ENCODE peak calls at places on chromosome 19, in six cellular contexts. W, I, Y, D, Q and X are unnamed samples.

GRCh38 chr19:18141031-18141430 is 11.9 kb upstream of the PIK3R2 start:
- DNase-seq in W (no peak), I (no peak), Y (no peak), D (no peak), Q (no peak), X (no peak)

GRCh38 chr19:38389101-38389925 is 816 bp downstream of the SPRED3 start:
- DNase-seq in W (peak), I (peak), Y (peak), D (no peak), Q (no peak), X (no peak)

GRCh38 chr19:12015015-12015752 is 20.3 kb downstream of the ZNF433 start:
- DNase-seq in W (no peak), I (no peak), Y (no peak), D (no peak), Q (no peak), X (no peak)

GRCh38 chr19:13597625-13598024 is 91.3 kb upstream of the CACNA1A start:
- DNase-seq in W (peak), I (peak), Y (peak), D (peak), Q (no peak), X (peak)

GRCh38 chr19:18386543-18387251 is 739 bp downstream of the GDF15 start:
- DNase-seq in W (peak), I (no peak), Y (peak), D (no peak), Q (no peak), X (no peak)

GRCh38 chr19:35404879-35405622 is 34.2 kb downstream of the GPR42 start:
- DNase-seq in W (peak), I (no peak), Y (peak), D (peak), Q (no peak), X (peak)

GRCh38 chr19:45506991-45507863 is at the start of gene VASP:
- DNase-seq in W (peak), I (peak), Y (peak), D (peak), Q (no peak), X (peak)

GRCh38 chr19:54189020-54189667 is at the start of gene MBOAT7:
- DNase-seq in W (no peak), I (no peak), Y (no peak), D (no peak), Q (no peak), X (no peak)

GRCh38 chr19:8305798-8306197 is 2.4 kb downstream of the CD320 start:
- DNase-seq in W (no peak), I (peak), Y (no peak), D (peak), Q (no peak), X (no peak)

GRCh38 chr19:28686741-28687140 is 526.2 kb downstream of the UQCRFS1 start:
- DNase-seq in W (no peak), I (no peak), Y (no peak), D (no peak), Q (no peak), X (no peak)

GRCh38 chr19:23263870-23264590 is 13.8 kb upstream of the ZNF724 start:
- DNase-seq in W (no peak), I (no peak), Y (no peak), D (no peak), Q (no peak), X (no peak)

GRCh38 chr19:33297401-33298145 is 4.8 kb downstream of the CEBPA start:
- DNase-seq in W (no peak), I (no peak), Y (no peak), D (no peak), Q (no peak), X (no peak)

GRCh38 chr19:33052352-33052972 is 12.2 kb downstream of the RHPN2 start:
- DNase-seq in W (peak), I (no peak), Y (peak), D (peak), Q (peak), X (no peak)

GRCh38 chr19:50626796-50627195 is 12.9 kb downstream of the SYT3 start:
- DNase-seq in W (no peak), I (no peak), Y (peak), D (no peak), Q (no peak), X (no peak)

GRCh38 chr19:30065680-30066606 is 123.9 kb downstream of the URI1 start:
- DNase-seq in W (no peak), I (no peak), Y (no peak), D (no peak), Q (no peak), X (no peak)

GRCh38 chr19:58572026-58572817 is 913 bp downstream of the MZF1 start:
- DNase-seq in W (no peak), I (no peak), Y (no peak), D (no peak), Q (no peak), X (no peak)

GRCh38 chr19:7294571-7295212 is 478 bp upstream of the INSR start:
- DNase-seq in W (peak), I (peak), Y (peak), D (peak), Q (no peak), X (no peak)

GRCh38 chr19:6828306-6828697 is 55.8 kb downstream of the VAV1 start:
- DNase-seq in W (no peak), I (no peak), Y (no peak), D (no peak), Q (peak), X (no peak)

GRCh38 chr19:18514800-18515682 is 6.8 kb downstream of the ELL start:
- DNase-seq in W (no peak), I (no peak), Y (peak), D (peak), Q (peak), X (no peak)

GRCh38 chr19:11052391-11052790 is 36.9 kb upstream of the LDLR start:
- DNase-seq in W (no peak), I (no peak), Y (no peak), D (no peak), Q (no peak), X (no peak)

GRCh38 chr19:9811139-9811538 is 7.7 kb downstream of the FBXL12 start:
- DNase-seq in W (no peak), I (no peak), Y (no peak), D (no peak), Q (no peak), X (no peak)

GRCh38 chr19:13060233-13060963 is 42.3 kb downstream of the LYL1 start:
- DNase-seq in W (peak), I (peak), Y (no peak), D (peak), Q (no peak), X (no peak)

GRCh38 chr19:39139305-39140194 is 14.0 kb downstream of the PAK4 start:
- DNase-seq in W (no peak), I (peak), Y (no peak), D (peak), Q (no peak), X (no peak)

GRCh38 chr19:58395979-58396627 is 647 bp downstream of the RNF225 start:
- DNase-seq in W (no peak), I (no peak), Y (no peak), D (no peak), Q (no peak), X (no peak)

GRCh38 chr19:56720281-56720680 is 48.7 kb upstream of the ZNF835 start:
- DNase-seq in W (no peak), I (peak), Y (no peak), D (peak), Q (no peak), X (no peak)

GRCh38 chr19:30146346-30146745 is 204.3 kb downstream of the URI1 start:
- DNase-seq in W (no peak), I (no peak), Y (no peak), D (no peak), Q (no peak), X (no peak)

GRCh38 chr19:47161876-47162489 is 31.3 kb downstream of the SAE1 start:
- DNase-seq in W (peak), I (no peak), Y (peak), D (no peak), Q (no peak), X (no peak)
- H3K4me3 ChIP-seq in W (no peak), I (no peak), Y (no peak), D (no peak), Q (no peak), X (no peak)

GRCh38 chr19:49324801-49325491 is at the start of gene SLC6A16:
- DNase-seq in W (no peak), I (no peak), Y (no peak), D (no peak), Q (no peak), X (no peak)

GRCh38 chr19:49326165-49326704 is 1.2 kb upstream of the SLC6A16 start:
- DNase-seq in W (no peak), I (no peak), Y (no peak), D (no peak), Q (no peak), X (no peak)

GRCh38 chr19:49327878-49328544 is 3.0 kb upstream of the SLC6A16 start:
- DNase-seq in W (peak), I (no peak), Y (peak), D (no peak), Q (no peak), X (peak)

GRCh38 chr19:49331616-49332055 is 3.6 kb upstream of the CD37 start:
- DNase-seq in W (peak), I (peak), Y (peak), D (peak), Q (peak), X (peak)

GRCh38 chr19:49328741-49329140 is 3.8 kb upstream of the SLC6A16 start:
- DNase-seq in W (no peak), I (no peak), Y (no peak), D (no peak), Q (no peak), X (no peak)
- H3K4me3 ChIP-seq in W (no peak), I (no peak), Y (no peak), D (no peak), Q (no peak), X (peak)

DNA sequence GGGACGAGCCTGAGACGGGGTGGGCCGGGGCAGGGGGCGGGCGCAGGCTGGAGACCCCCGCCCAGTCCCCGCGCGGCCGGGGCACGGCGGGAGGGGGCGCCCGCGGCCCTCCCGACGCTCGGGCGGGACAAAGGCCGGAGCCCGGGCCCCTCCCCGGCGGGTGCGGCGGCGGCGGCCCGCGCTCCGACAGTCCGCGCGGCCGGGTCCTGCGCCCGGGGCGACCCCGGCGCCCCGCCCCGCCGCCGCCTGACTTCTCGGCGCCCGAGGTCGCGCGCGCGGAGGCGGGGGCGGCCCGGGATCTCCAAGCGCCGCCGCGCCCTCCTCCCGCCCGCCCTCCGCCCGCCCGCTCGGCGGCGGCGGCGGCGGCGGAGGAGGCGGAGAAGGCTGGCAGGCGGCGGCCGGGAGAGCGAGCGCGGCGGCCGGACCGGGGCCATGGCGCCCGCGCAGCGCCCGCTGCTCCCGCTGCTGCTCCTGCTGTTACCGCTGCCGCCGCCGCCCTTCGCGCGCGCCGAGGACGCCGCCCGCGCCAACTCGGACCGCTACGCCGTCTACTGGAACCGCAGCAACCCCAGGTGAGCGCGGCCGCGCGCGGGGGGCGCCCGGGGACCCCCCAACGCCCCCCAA is at the start of gene EFNA2:
- DNase-seq in W (peak), I (no peak), Y (no peak), D (no peak), Q (no peak), X (no peak)
- H3K4me3 ChIP-seq in W (no peak), I (peak), Y (peak), D (no peak), Q (no peak), X (no peak)

DNA sequence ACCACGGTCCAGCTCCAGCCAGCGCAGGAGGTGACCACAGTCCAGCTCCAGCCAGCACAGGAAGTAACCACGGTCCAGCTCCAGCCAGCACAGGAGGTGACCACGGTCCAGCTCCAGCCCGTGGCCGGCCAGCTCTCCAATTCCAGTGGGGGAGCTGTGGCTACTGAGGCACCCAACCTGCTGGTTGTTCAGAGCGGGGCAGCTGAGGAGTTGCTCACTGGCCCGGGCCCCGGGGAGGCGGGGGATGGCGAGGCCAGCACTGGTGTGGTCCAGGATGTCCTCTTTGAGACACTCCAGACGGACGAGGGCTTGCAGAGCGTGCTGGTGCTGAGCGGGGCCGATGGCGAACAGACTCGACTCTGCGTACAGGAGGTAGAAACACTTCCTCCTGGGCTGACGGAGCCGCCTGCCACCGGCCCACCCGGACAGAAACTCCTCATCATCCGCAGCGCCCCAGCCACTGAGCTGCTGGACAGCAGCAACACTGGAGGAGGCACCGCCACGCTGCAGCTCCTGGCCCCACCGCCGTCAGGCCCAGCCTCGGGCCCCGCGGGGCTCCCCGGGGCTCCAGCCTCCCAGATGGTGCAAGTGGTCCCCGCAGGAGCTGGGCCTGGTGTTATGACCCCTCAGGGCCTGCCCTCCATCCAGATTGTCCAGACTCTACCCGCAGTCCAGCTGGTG is 1.2 kb upstream of the NAT14 start:
- DNase-seq in W (no peak), I (no peak), Y (no peak), D (no peak), Q (no peak), X (no peak)
- H3K4me3 ChIP-seq in W (no peak), I (no peak), Y (no peak), D (no peak), Q (no peak), X (no peak)

DNA sequence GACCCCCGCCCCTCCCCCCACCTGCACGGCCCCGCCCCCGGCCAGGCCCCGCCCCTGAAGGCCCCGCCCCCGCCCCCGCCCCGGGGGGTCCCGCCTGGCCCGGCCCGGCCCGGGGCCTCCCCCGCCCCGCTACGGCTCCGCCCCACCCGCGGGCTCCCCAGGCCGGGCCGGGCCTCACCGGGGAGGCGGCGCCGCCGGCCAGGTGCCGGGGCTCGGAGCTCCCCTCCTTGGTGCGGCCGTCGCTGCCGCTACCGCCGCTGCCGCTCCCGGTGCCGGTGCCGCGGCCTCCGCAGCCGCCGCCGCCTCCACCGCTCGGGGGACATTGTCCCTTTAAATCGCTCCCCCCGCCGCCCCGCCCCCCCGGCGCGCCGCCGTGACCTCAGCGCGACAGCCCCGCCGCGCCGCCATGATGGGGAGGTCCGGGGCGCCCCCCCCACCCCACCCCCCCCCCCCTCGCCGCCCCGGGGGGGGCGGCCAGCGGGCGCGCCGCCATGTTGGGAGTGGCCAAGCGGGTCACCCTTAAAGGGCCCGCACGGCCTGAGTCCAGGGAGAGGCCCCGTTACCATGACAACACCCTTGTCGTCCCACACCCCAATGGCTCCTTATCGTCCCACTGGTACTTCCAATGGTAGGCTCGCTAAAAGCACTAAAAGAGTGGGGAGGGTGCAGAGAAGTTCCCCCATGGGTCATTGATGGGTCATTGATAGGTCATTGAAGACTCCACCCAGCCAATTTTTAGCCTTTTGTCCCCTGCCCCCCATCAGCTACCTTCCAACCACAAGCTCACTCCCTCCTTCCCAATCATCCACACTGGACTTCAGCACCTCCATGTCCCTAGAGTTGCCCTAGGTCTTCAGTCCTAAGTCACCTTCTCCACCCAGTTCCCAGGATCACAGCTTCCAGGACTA is at the start of gene WIZ:
- DNase-seq in W (peak), I (peak), Y (peak), D (peak), Q (no peak), X (no peak)
- H3K4me3 ChIP-seq in W (peak), I (peak), Y (peak), D (peak), Q (peak), X (peak)

GRCh38 chr19:43633520-43633919 is 6.1 kb downstream of the CADM4 start:
- DNase-seq in W (no peak), I (no peak), Y (no peak), D (no peak), Q (no peak), X (no peak)

GRCh38 chr19:43634877-43635560 is 4.6 kb downstream of the CADM4 start:
- DNase-seq in W (no peak), I (no peak), Y (no peak), D (no peak), Q (no peak), X (no peak)

GRCh38 chr19:43636121-43636683 is 3.4 kb downstream of the CADM4 start:
- DNase-seq in W (no peak), I (no peak), Y (no peak), D (no peak), Q (no peak), X (no peak)

GRCh38 chr19:43634068-43634467 is 5.6 kb downstream of the CADM4 start:
- DNase-seq in W (no peak), I (no peak), Y (no peak), D (no peak), Q (no peak), X (no peak)

DNA sequence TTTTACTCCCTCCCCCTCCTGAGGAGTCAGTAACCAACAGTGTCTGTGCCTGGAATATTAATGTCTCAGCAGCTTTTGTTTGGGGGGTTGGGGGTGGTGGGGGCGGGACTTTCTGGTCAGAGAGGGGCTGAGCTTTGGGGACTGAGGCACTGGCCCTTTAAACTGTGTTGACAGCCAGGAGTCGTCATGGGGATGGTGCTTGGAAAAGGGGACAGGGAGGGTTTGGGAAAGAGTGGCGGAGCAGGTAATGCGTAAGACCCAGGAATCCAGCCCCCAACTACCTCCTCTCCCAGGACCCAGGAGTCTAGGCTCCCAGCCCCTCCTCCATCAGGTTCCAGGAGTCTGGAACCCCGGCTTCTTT is 5.2 kb downstream of the CADM4 start:
- DNase-seq in W (no peak), I (no peak), Y (no peak), D (no peak), Q (no peak), X (no peak)
- H3K4me3 ChIP-seq in W (no peak), I (no peak), Y (no peak), D (no peak), Q (peak), X (no peak)

GRCh38 chr19:4557186-4557970 is 2.1 kb downstream of the SEMA6B start:
- DNase-seq in W (no peak), I (no peak), Y (no peak), D (no peak), Q (no peak), X (no peak)
- H3K4me3 ChIP-seq in W (no peak), I (no peak), Y (no peak), D (no peak), Q (no peak), X (no peak)